ENCODE peak calls at places on chromosomes 6 and 20, in five cellular contexts. K is A549, W is HepG2, T is H1, Z is K562. X is an unnamed sample.

GRCh38 chr6:22231616-22232015 is 65.2 kb downstream of the PRL start:
- DNase-seq in W (no peak), Z (no peak), T (no peak), K (no peak), X (no peak)

GRCh38 chr6:38113810-38114577 is 294.5 kb downstream of the ZFAND3 start:
- DNase-seq in T (no peak), K (no peak), Z (no peak), W (no peak), X (no peak)

GRCh38 chr6:38393986-38394385 is 245.7 kb downstream of the BTBD9 start:
- DNase-seq in T (no peak), Z (no peak), W (no peak), K (no peak), X (no peak)

GRCh38 chr6:56335733-56336132 is 88.4 kb upstream of the COL21A1 start:
- DNase-seq in T (no peak), Z (no peak), K (peak; percentile 19), W (no peak), X (no peak)

GRCh38 chr6:108565893-108566292 is 5.2 kb downstream of the FOXO3 start:
- DNase-seq in W (peak; percentile 81), Z (no peak), T (no peak), K (no peak), X (no peak)

GRCh38 chr20:60053125-60053812 is 95.0 kb downstream of the CDH26 start:
- DNase-seq in W (peak; percentile 20), T (no peak), K (no peak), Z (no peak), X (no peak)

GRCh38 chr6:163098827-163099469 is 315.6 kb upstream of the QKI start:
- DNase-seq in K (no peak), Z (no peak), T (no peak), W (no peak), X (no peak)

GRCh38 chr6:112562348-112563220 is 215.5 kb downstream of the RFPL4B start:
- DNase-seq in T (no peak), W (no peak), Z (no peak), K (no peak), X (no peak)

GRCh38 chr6:74504941-74505340 is 700.9 kb downstream of the COL12A1 start:
- DNase-seq in W (no peak), T (no peak), Z (no peak), K (no peak), X (no peak)

GRCh38 chr20:44688053-44688625 is 27.0 kb upstream of the CCN5 start:
- DNase-seq in Z (no peak), K (no peak), W (no peak), T (no peak), X (no peak)

GRCh38 chr6:166712554-166713228 is 85.6 kb upstream of the RPS6KA2 start:
- DNase-seq in W (no peak), K (no peak), Z (peak; percentile 19), T (no peak), X (peak; percentile 41)

GRCh38 chr6:44253307-44254101 is 3.8 kb downstream of the SLC35B2 start:
- DNase-seq in T (peak; percentile 82), K (no peak), Z (no peak), W (peak; percentile 70), X (peak; percentile 72)
- TF ChIP-seq JUN in T (no peak), K (no peak), Z (no peak), W (no peak), X (no peak)

GRCh38 chr6:21199246-21199645 is 394.3 kb upstream of the SOX4 start:
- DNase-seq in T (no peak), W (no peak), K (no peak), Z (no peak), X (no peak)
- TF ChIP-seq USF2 in T (no peak), W (no peak), K (no peak), Z (no peak), X (no peak)

DNA sequence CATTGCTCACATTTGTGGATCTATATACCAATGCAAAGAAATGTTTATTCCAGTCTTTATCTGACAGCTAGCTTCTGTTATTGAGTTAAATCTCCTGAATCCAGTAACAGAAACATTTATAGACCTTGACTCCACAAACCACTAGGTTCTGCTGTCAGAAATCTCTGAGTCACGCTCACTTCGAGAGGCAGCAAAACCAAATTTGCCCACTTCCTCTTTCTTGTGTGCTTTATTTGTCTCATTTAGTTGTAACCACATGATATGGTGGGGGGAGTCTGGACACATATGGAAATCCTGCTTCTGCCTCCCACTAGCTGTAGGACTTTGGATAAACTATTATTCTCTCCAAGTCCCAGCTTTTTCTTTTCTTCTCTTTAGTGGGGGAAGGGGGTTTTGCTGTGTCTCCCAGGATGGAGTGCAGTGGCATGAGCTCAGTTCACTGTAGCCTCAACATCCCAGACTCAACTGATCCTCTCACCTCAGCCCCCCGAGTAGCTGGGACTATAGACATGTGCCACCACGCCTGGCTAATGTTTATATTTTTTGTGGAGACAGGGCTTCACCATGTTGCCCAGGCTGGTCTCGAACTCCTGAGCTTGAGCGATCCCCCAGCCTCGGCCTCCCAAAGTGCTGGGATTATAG is 54.4 kb downstream of the IPCEF1 start:
- DNase-seq in T (no peak), K (no peak), Z (peak; percentile 14), W (no peak), X (no peak)
- TF ChIP-seq JUN in T (no peak), K (no peak), Z (no peak), W (no peak), X (no peak)

GRCh38 chr20:56750430-56750829 is 121.3 kb downstream of the TFAP2C start:
- DNase-seq in Z (no peak), K (no peak), W (no peak), T (peak; percentile 77), X (peak; percentile 76)

GRCh38 chr20:56758706-56759105 is 129.6 kb downstream of the TFAP2C start:
- DNase-seq in K (no peak), Z (no peak), T (no peak), W (no peak), X (no peak)

GRCh38 chr20:56759741-56760278 is 130.7 kb downstream of the TFAP2C start:
- DNase-seq in T (no peak), Z (no peak), W (no peak), K (no peak), X (no peak)

GRCh38 chr20:56752274-56752673 is 123.2 kb downstream of the TFAP2C start:
- DNase-seq in W (no peak), T (no peak), Z (no peak), K (no peak), X (no peak)

DNA sequence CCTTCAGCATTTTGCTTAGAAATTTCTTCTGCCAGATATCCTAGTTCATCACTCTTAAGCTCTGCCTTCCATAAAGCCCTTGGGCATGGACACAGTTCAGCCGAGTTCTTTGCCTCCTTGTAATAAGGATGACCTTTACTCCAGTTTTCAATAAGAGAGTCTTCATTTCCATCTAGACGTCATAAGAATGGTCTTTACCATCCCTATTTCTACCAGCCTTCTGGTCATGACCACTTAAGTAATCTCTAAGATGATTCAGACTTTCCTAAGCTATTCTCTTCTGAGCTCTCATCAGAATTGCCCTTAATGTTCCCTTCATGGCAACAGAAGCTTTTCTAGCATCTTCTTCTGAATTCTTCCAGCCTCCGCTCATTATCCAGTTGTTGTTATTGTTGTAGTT is 126.1 kb downstream of the TFAP2C start:
- DNase-seq in T (no peak), K (no peak), Z (no peak), W (no peak), X (no peak)
- TF ChIP-seq USF2 in T (no peak), K (no peak), Z (no peak), W (no peak), X (no peak)

GRCh38 chr6:139342957-139343750 is 31.3 kb downstream of the CITED2 start:
- DNase-seq in K (no peak), Z (no peak), W (no peak), T (no peak), X (no peak)
- TF ChIP-seq JUN in K (no peak), Z (no peak), W (no peak), T (no peak), X (no peak)

GRCh38 chr6:36442671-36443497 is at the start of the genes KCTD20 and PXT1:
- DNase-seq in K (peak; percentile 75), Z (peak; percentile 96), T (peak; percentile 81), W (peak; percentile 86), X (peak; percentile 73)

GRCh38 chr6:36443498-36443844 is 671 bp downstream of the KCTD20 start:
- DNase-seq in W (no peak), Z (no peak), T (no peak), K (no peak), X (no peak)

GRCh38 chr6:36441307-36441894 is 1.3 kb downstream of the PXT1 start:
- DNase-seq in Z (peak; percentile 96), W (peak; percentile 94), K (peak; percentile 96), T (peak; percentile 72), X (peak; percentile 79)

GRCh38 chr6:36443951-36444428 is 1.2 kb downstream of the KCTD20 start:
- DNase-seq in T (no peak), W (peak; percentile 48), K (peak; percentile 56), Z (peak; percentile 67), X (peak; percentile 22)

GRCh38 chr6:36442083-36442670 is 477 bp downstream of the PXT1 start:
- DNase-seq in Z (no peak), W (no peak), K (no peak), T (no peak), X (no peak)
- TF ChIP-seq USF2 in Z (no peak), W (no peak), K (no peak), T (no peak), X (no peak)

GRCh38 chr6:129817332-129817731 is 43.8 kb downstream of the TMEM244 start:
- DNase-seq in T (no peak), K (no peak), W (no peak), Z (no peak), X (no peak)
- TF ChIP-seq JUN in T (no peak), K (no peak), W (no peak), Z (no peak), X (no peak)

DNA sequence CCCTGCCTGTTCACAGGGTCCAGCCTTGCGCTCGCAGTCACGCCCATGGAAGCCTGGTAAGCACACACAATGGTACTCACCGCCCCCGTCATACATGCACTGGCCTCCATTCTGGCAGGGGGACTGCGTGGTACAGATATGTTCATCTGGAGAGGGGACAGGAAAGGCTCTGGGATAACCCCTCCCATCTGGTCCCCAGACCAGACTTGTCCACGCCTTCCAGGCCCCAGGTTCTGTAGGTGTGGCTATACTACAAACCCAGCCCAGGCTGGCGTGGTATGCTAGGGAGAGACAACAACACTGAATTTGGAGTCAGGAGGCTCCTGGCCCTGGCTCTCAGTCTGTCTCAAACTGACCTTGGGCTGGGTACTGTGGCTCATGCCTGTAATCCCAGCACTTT is 3.4 kb downstream of the DLK2 start:
- DNase-seq in W (no peak), T (no peak), Z (no peak), K (no peak), X (no peak)
- TF ChIP-seq USF2 in W (no peak), T (no peak), Z (no peak), K (no peak), X (no peak)

DNA sequence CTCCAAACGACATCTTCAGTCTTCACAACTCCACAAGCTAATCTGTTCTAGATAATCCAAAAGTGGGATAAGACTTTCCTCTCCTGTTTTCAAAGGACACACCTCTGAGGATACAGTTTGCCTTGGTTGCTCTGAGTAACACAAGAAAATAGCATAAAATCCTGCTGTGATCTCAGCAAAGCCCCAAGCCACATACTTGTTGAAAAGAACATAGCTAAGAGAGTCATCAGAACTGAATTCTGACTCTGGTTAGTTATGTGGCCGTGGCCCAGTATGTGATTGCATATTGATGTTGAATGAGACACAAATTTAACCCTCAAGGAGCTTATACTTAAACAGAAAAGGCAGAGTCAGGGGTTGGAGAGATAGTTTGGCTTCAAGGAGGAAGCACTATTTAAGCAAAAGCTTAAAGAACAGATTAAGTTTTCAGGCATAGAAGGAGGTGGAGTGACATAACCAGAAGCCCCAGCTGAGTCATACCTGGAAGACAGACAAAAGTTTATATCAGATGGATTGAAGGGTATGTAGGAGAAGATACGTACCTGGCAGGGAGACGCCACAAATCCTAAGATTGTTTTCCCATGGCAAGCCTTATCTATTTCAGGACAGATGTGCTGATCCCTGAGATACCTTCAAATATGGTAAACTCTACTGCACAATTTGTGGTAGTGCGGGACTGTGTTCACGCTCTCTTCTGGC is 41.2 kb downstream of the OPN5 start:
- DNase-seq in W (no peak), T (no peak), K (no peak), Z (no peak), X (no peak)
- TF ChIP-seq JUN in W (no peak), T (no peak), K (no peak), Z (no peak), X (no peak)

X was measured in WTC11.